ENCODE peak calls at places on chromosomes 3 and 15, in four cellular contexts. L is RWPE1, D is kidney glomerular epithelial cell, I is GM13976. B is an unnamed sample.

GRCh38 chr3:63655519-63655918 is 3.0 kb downstream of the SNTN start:
- DNase-seq in L (no peak), D (peak), I (no peak), B (peak)

GRCh38 chr3:39528844-39529243 is 61.4 kb downstream of the MOBP start:
- DNase-seq in L (no peak), D (peak), I (no peak), B (no peak)

GRCh38 chr3:71142440-71143161 is 440.9 kb downstream of the FOXP1 start:
- DNase-seq in L (no peak), D (no peak), I (no peak), B (no peak)

GRCh38 chr3:7800006-7800780 is 701.4 kb upstream of the LMCD1 start:
- DNase-seq in L (no peak), D (peak), I (no peak), B (no peak)

GRCh38 chr3:18423401-18424212 is 1.5 kb downstream of the SATB1 start:
- DNase-seq in L (no peak), D (peak), I (peak), B (peak)

GRCh38 chr3:72380193-72380592 is 468.1 kb downstream of the SHQ1 start:
- DNase-seq in L (peak), D (peak), I (no peak), B (peak)

GRCh38 chr3:14806641-14807263 is 12.0 kb upstream of the FGD5 start:
- DNase-seq in L (no peak), D (peak), I (no peak), B (peak)

GRCh38 chr3:117630885-117631284 is 921.3 kb downstream of the TUSC7 start:
- DNase-seq in L (no peak), D (no peak), I (no peak), B (no peak)

GRCh38 chr15:78909791-78910228 is 35.0 kb downstream of the CTSH start:
- DNase-seq in L (peak), D (no peak), I (peak), B (peak)